ENCODE peak calls at places on chromosomes 2 and 18, in five cellular contexts. J, S, X, G and O are unnamed samples.

GRCh38 chr18:48707636-48708296 is 168.9 kb downstream of the CTIF start:
- DNase-seq in X (no peak), G (no peak), J (no peak), S (no peak), O (no peak)

GRCh38 chr2:8408560-8409460 is 273.0 kb upstream of the ID2 start:
- DNase-seq in J (no peak), S (peak), X (no peak), G (no peak), O (no peak)

GRCh38 chr2:60794271-60794863 is 38.3 kb downstream of the PAPOLG start:
- DNase-seq in G (peak), S (no peak), J (peak), X (no peak), O (no peak)

GRCh38 chr2:104412384-104412783 is 441.5 kb upstream of the POU3F3 start:
- DNase-seq in X (no peak), G (peak), S (no peak), J (peak), O (no peak)

GRCh38 chr2:54446122-54446521 is 10.0 kb upstream of the SPTBN1 start:
- DNase-seq in J (no peak), X (no peak), G (no peak), S (no peak), O (no peak)

GRCh38 chr2:8154270-8154669 is 527.6 kb upstream of the ID2 start:
- DNase-seq in J (no peak), S (no peak), X (peak), G (no peak), O (no peak)

GRCh38 chr18:11183621-11184020 is 34.3 kb upstream of the PIEZO2 start:
- DNase-seq in X (no peak), J (peak), G (no peak), S (no peak), O (no peak)

GRCh38 chr2:96727431-96727830 is 12.4 kb downstream of the LMAN2L start:
- DNase-seq in X (no peak), G (no peak), J (peak), S (no peak), O (no peak)

GRCh38 chr2:139968588-139968987 is 1188.4 kb upstream of the NXPH2 start:
- DNase-seq in X (no peak), J (no peak), S (no peak), G (no peak), O (no peak)

GRCh38 chr2:66433945-66434678 is 813 bp upstream of the MEIS1 start:
- DNase-seq in S (no peak), G (no peak), X (no peak), J (peak), O (no peak)